ENCODE peak calls at places on chromosomes 1 and 21, in seven cellular contexts. One of them, this sample, is unnamed.

GRCh38 chr1:203121186-203122015 is 6.1 kb upstream of the ADORA1 start:
- DNase-seq in Calu3: no peak
- DNase-seq in WTC11: no peak
- DNase-seq in cardiac fibroblast: no peak
- DNase-seq in kidney glomerular epithelial cell: no peak
- DNase-seq in NCI-H774: no peak
- DNase-seq in epithelial cell of esophagus: no peak
- DNase-seq in this sample: no peak

GRCh38 chr1:90204780-90205179 is 209.9 kb downstream of the ZNF326 start:
- DNase-seq in WTC11: no peak
- DNase-seq in NCI-H774: no peak
- DNase-seq in cardiac fibroblast: no peak
- DNase-seq in epithelial cell of esophagus: no peak
- DNase-seq in Calu3: no peak
- DNase-seq in kidney glomerular epithelial cell: no peak
- DNase-seq in this sample: no peak

GRCh38 chr1:2050482-2050792 is 226 bp downstream of the PRKCZ start:
- DNase-seq in kidney glomerular epithelial cell: peak
- DNase-seq in Calu3: no peak
- DNase-seq in epithelial cell of esophagus: peak
- DNase-seq in NCI-H774: no peak
- DNase-seq in cardiac fibroblast: no peak
- DNase-seq in WTC11: peak
- DNase-seq in this sample: no peak

GRCh38 chr1:210072129-210072528 is 134.1 kb downstream of the SYT14 start:
- DNase-seq in cardiac fibroblast: no peak
- DNase-seq in kidney glomerular epithelial cell: no peak
- DNase-seq in Calu3: no peak
- DNase-seq in NCI-H774: no peak
- DNase-seq in epithelial cell of esophagus: no peak
- DNase-seq in WTC11: no peak
- DNase-seq in this sample: no peak

GRCh38 chr1:22639286-22639685 is 2.9 kb downstream of the C1QA start:
- DNase-seq in NCI-H774: no peak
- DNase-seq in cardiac fibroblast: peak
- DNase-seq in Calu3: no peak
- DNase-seq in kidney glomerular epithelial cell: no peak
- DNase-seq in epithelial cell of esophagus: peak
- DNase-seq in WTC11: peak
- DNase-seq in this sample: peak

GRCh38 chr21:45408811-45409261 is 3.9 kb downstream of the COL18A1 start:
- DNase-seq in kidney glomerular epithelial cell: no peak
- DNase-seq in cardiac fibroblast: no peak
- DNase-seq in WTC11: no peak
- DNase-seq in NCI-H774: no peak
- DNase-seq in epithelial cell of esophagus: no peak
- DNase-seq in Calu3: no peak
- DNase-seq in this sample: no peak

GRCh38 chr1:28577052-28577678 is 14.9 kb upstream of the RAB42 start:
- DNase-seq in epithelial cell of esophagus: no peak
- DNase-seq in WTC11: no peak
- DNase-seq in NCI-H774: no peak
- DNase-seq in Calu3: no peak
- DNase-seq in cardiac fibroblast: no peak
- DNase-seq in kidney glomerular epithelial cell: no peak
- DNase-seq in this sample: no peak

GRCh38 chr1:8055973-8056372 is 29.9 kb upstream of the ERRFI1 start:
- DNase-seq in kidney glomerular epithelial cell: peak
- DNase-seq in NCI-H774: no peak
- DNase-seq in Calu3: no peak
- DNase-seq in cardiac fibroblast: peak
- DNase-seq in epithelial cell of esophagus: peak
- DNase-seq in WTC11: no peak
- DNase-seq in this sample: no peak

GRCh38 chr1:109923946-109924275 is 13.3 kb downstream of the CSF1 start:
- DNase-seq in epithelial cell of esophagus: no peak
- DNase-seq in WTC11: no peak
- DNase-seq in NCI-H774: no peak
- DNase-seq in kidney glomerular epithelial cell: no peak
- DNase-seq in Calu3: no peak
- DNase-seq in cardiac fibroblast: no peak
- DNase-seq in this sample: no peak

GRCh38 chr1:118084400-118084799 is 100.6 kb downstream of the SPAG17 start:
- DNase-seq in WTC11: no peak
- DNase-seq in Calu3: no peak
- DNase-seq in NCI-H774: no peak
- DNase-seq in kidney glomerular epithelial cell: no peak
- DNase-seq in cardiac fibroblast: no peak
- DNase-seq in epithelial cell of esophagus: no peak
- DNase-seq in this sample: no peak

GRCh38 chr1:204733289-204733688 is 47.8 kb upstream of the LRRN2 start:
- DNase-seq in kidney glomerular epithelial cell: no peak
- DNase-seq in Calu3: no peak
- DNase-seq in cardiac fibroblast: no peak
- DNase-seq in NCI-H774: no peak
- DNase-seq in epithelial cell of esophagus: no peak
- DNase-seq in WTC11: no peak
- DNase-seq in this sample: no peak

GRCh38 chr1:208042868-208043267 is 131.9 kb upstream of the CD34 start:
- DNase-seq in WTC11: no peak
- DNase-seq in epithelial cell of esophagus: no peak
- DNase-seq in cardiac fibroblast: no peak
- DNase-seq in NCI-H774: no peak
- DNase-seq in kidney glomerular epithelial cell: no peak
- DNase-seq in Calu3: no peak
- DNase-seq in this sample: no peak

GRCh38 chr1:26482921-26483320 is 10.7 kb downstream of the HMGN2 start:
- DNase-seq in Calu3: no peak
- DNase-seq in epithelial cell of esophagus: no peak
- DNase-seq in WTC11: no peak
- DNase-seq in NCI-H774: no peak
- DNase-seq in cardiac fibroblast: no peak
- DNase-seq in kidney glomerular epithelial cell: no peak
- DNase-seq in this sample: no peak

GRCh38 chr1:46370214-46370633 is 23.9 kb upstream of the FAAH start:
- DNase-seq in epithelial cell of esophagus: peak
- DNase-seq in WTC11: no peak
- DNase-seq in Calu3: peak
- DNase-seq in NCI-H774: no peak
- DNase-seq in cardiac fibroblast: peak
- DNase-seq in kidney glomerular epithelial cell: no peak
- DNase-seq in this sample: no peak

GRCh38 chr1:235270625-235271024 is 57.4 kb downstream of the ARID4B start:
- DNase-seq in NCI-H774: no peak
- DNase-seq in cardiac fibroblast: peak
- DNase-seq in kidney glomerular epithelial cell: no peak
- DNase-seq in Calu3: no peak
- DNase-seq in WTC11: no peak
- DNase-seq in epithelial cell of esophagus: peak
- DNase-seq in this sample: no peak

GRCh38 chr1:31014094-31014493 is 51.4 kb downstream of the PUM1 start:
- DNase-seq in kidney glomerular epithelial cell: no peak
- DNase-seq in cardiac fibroblast: no peak
- DNase-seq in Calu3: no peak
- DNase-seq in epithelial cell of esophagus: no peak
- DNase-seq in WTC11: no peak
- DNase-seq in NCI-H774: no peak
- DNase-seq in this sample: no peak

GRCh38 chr1:114296413-114296812 is 142.7 kb upstream of the SYT6 start:
- DNase-seq in cardiac fibroblast: no peak
- DNase-seq in Calu3: no peak
- DNase-seq in kidney glomerular epithelial cell: no peak
- DNase-seq in epithelial cell of esophagus: no peak
- DNase-seq in NCI-H774: no peak
- DNase-seq in WTC11: no peak
- DNase-seq in this sample: no peak

GRCh38 chr1:241357366-241358305 is 631 bp upstream of the RGS7 start:
- DNase-seq in cardiac fibroblast: peak
- DNase-seq in NCI-H774: no peak
- DNase-seq in Calu3: no peak
- DNase-seq in WTC11: no peak
- DNase-seq in epithelial cell of esophagus: peak
- DNase-seq in kidney glomerular epithelial cell: no peak
- DNase-seq in this sample: peak

GRCh38 chr21:15552914-15553491 is 176.8 kb upstream of the USP25 start:
- DNase-seq in NCI-H774: no peak
- DNase-seq in WTC11: no peak
- DNase-seq in Calu3: no peak
- DNase-seq in cardiac fibroblast: peak
- DNase-seq in epithelial cell of esophagus: peak
- DNase-seq in kidney glomerular epithelial cell: peak
- DNase-seq in this sample: no peak

GRCh38 chr1:22609291-22609690 is 27.1 kb upstream of the C1QA start:
- DNase-seq in epithelial cell of esophagus: no peak
- DNase-seq in WTC11: no peak
- DNase-seq in kidney glomerular epithelial cell: no peak
- DNase-seq in Calu3: no peak
- DNase-seq in NCI-H774: no peak
- DNase-seq in cardiac fibroblast: no peak
- DNase-seq in this sample: no peak

GRCh38 chr21:42465008-42465878 is 30.8 kb downstream of the RSPH1 start:
- DNase-seq in cardiac fibroblast: peak
- DNase-seq in kidney glomerular epithelial cell: no peak
- DNase-seq in WTC11: no peak
- DNase-seq in NCI-H774: no peak
- DNase-seq in epithelial cell of esophagus: peak
- DNase-seq in Calu3: peak
- DNase-seq in this sample: no peak

GRCh38 chr1:113804421-113805255 is 7.6 kb downstream of the RSBN1 start:
- DNase-seq in epithelial cell of esophagus: peak
- DNase-seq in WTC11: no peak
- DNase-seq in NCI-H774: no peak
- DNase-seq in kidney glomerular epithelial cell: peak
- DNase-seq in cardiac fibroblast: peak
- DNase-seq in Calu3: no peak
- DNase-seq in this sample: peak

GRCh38 chr1:27027575-27028250 is 15.1 kb upstream of the TENT5B start:
- DNase-seq in Calu3: no peak
- DNase-seq in NCI-H774: peak
- DNase-seq in cardiac fibroblast: peak
- DNase-seq in epithelial cell of esophagus: no peak
- DNase-seq in WTC11: no peak
- DNase-seq in kidney glomerular epithelial cell: no peak
- DNase-seq in this sample: no peak

GRCh38 chr1:178093958-178094751 is at the start of gene RASAL2:
- DNase-seq in epithelial cell of esophagus: peak
- DNase-seq in kidney glomerular epithelial cell: peak
- DNase-seq in NCI-H774: peak
- DNase-seq in Calu3: peak
- DNase-seq in WTC11: peak
- DNase-seq in cardiac fibroblast: peak
- DNase-seq in this sample: peak

GRCh38 chr1:153670257-153670858 is 435 bp downstream of the ILF2 start:
- DNase-seq in NCI-H774: no peak
- DNase-seq in WTC11: no peak
- DNase-seq in Calu3: no peak
- DNase-seq in cardiac fibroblast: no peak
- DNase-seq in epithelial cell of esophagus: no peak
- DNase-seq in kidney glomerular epithelial cell: no peak
- DNase-seq in this sample: no peak

GRCh38 chr1:68213843-68214242 is 18.5 kb downstream of the WLS start:
- DNase-seq in epithelial cell of esophagus: peak
- DNase-seq in WTC11: no peak
- DNase-seq in Calu3: no peak
- DNase-seq in kidney glomerular epithelial cell: no peak
- DNase-seq in cardiac fibroblast: peak
- DNase-seq in NCI-H774: no peak
- DNase-seq in this sample: peak

GRCh38 chr1:94831636-94832035 is 11.5 kb downstream of the SLC44A3 start:
- DNase-seq in WTC11: no peak
- DNase-seq in kidney glomerular epithelial cell: no peak
- DNase-seq in epithelial cell of esophagus: peak
- DNase-seq in NCI-H774: no peak
- DNase-seq in cardiac fibroblast: no peak
- DNase-seq in Calu3: no peak
- DNase-seq in this sample: no peak

GRCh38 chr1:17575786-17576584 is 36.5 kb downstream of the ARHGEF10L start:
- DNase-seq in cardiac fibroblast: no peak
- DNase-seq in kidney glomerular epithelial cell: no peak
- DNase-seq in NCI-H774: no peak
- DNase-seq in Calu3: no peak
- DNase-seq in epithelial cell of esophagus: no peak
- DNase-seq in WTC11: no peak
- DNase-seq in this sample: no peak

GRCh38 chr1:89087241-89087640 is 22.2 kb upstream of the GBP1 start:
- DNase-seq in WTC11: no peak
- DNase-seq in epithelial cell of esophagus: no peak
- DNase-seq in Calu3: no peak
- DNase-seq in kidney glomerular epithelial cell: no peak
- DNase-seq in cardiac fibroblast: no peak
- DNase-seq in NCI-H774: no peak
- DNase-seq in this sample: no peak